ENCODE peak calls at places on chromosomes 16 and 17, in seven cellular contexts. M is omental fat pad, Y is nephron progenitor cell, D is thoracic aorta, O is astrocyte of the spinal cord, E is anterior cingulate cortex, U is astrocyte of the hippocampus. W is an unnamed sample.

GRCh38 chr16:81940781-81941560 is 70.3 kb downstream of the SDR42E1 start:
- DNase-seq in M (no peak), Y (no peak), D (no peak), O (peak; percentile 63), E (no peak), U (peak; percentile 52), W (peak; percentile 28)

GRCh38 chr16:57077714-57078113 is 14.7 kb upstream of the CPNE2 start:
- DNase-seq in M (no peak), Y (no peak), D (no peak), O (no peak), E (no peak), U (no peak), W (no peak)

GRCh38 chr17:59469786-59470485 is 95.5 kb upstream of the DHX40 start:
- DNase-seq in M (no peak), Y (no peak), D (no peak), O (no peak), E (no peak), U (no peak), W (no peak)

GRCh38 chr16:17404903-17405691 is 65.7 kb downstream of the XYLT1 start:
- DNase-seq in M (no peak), Y (no peak), D (peak; percentile 81), O (peak; percentile 91), E (peak; percentile 95), U (peak; percentile 88), W (no peak)

GRCh38 chr17:72392056-72393010 is 271.5 kb downstream of the SOX9 start:
- DNase-seq in M (no peak), Y (peak; percentile 28), D (no peak), O (peak; percentile 61), E (no peak), U (no peak), W (no peak)

GRCh38 chr17:19023209-19023999 is 18.8 kb upstream of the FAM83G start:
- DNase-seq in M (no peak), Y (no peak), D (no peak), O (no peak), E (no peak), U (no peak), W (no peak)

GRCh38 chr17:48970224-48970623 is 1.8 kb upstream of the GIP start:
- DNase-seq in M (no peak), Y (no peak), D (no peak), O (no peak), E (no peak), U (no peak), W (no peak)

GRCh38 chr17:30964878-30965277 is 6.0 kb upstream of the RNF135 start:
- DNase-seq in M (no peak), Y (no peak), D (no peak), O (no peak), E (no peak), U (peak; percentile 14), W (no peak)

GRCh38 chr17:36674278-36674650 is 72.9 kb downstream of the MRM1 start:
- DNase-seq in M (no peak), Y (no peak), D (no peak), O (no peak), E (no peak), U (no peak), W (no peak)

W was measured in SK-N-DZ.